ENCODE peak calls at places on chromosomes 3 and 15, in ten cellular contexts. J, S, N, I, U, K, O, P, W and H are unnamed samples.

GRCh38 chr3:77281721-77282120 is 241.8 kb downstream of the ROBO2 start:
- DNase-seq in W (no peak), N (no peak), U (no peak), J (no peak), P (no peak), K (no peak), S (no peak), I (no peak), O (no peak), H (no peak)

GRCh38 chr3:15107075-15107947 is 8.4 kb upstream of the RBSN start:
- DNase-seq in I (no peak), N (no peak), P (no peak), W (no peak), K (no peak), U (no peak), O (no peak), S (no peak), J (no peak), H (no peak)

GRCh38 chr3:129025108-129025507 is 24.0 kb downstream of the EFCC1 start:
- DNase-seq in J (no peak), I (peak), W (no peak), S (no peak), P (no peak), K (no peak), U (no peak), O (peak), N (no peak), H (no peak)

GRCh38 chr3:13391308-13391707 is 28.8 kb downstream of the NUP210 start:
- DNase-seq in K (peak), S (no peak), N (no peak), W (no peak), J (no peak), I (no peak), O (no peak), P (no peak), U (no peak), H (no peak)

GRCh38 chr15:64547275-64547674 is 86.9 kb downstream of the ZNF609 start:
- DNase-seq in J (no peak), W (no peak), U (no peak), O (no peak), N (no peak), S (no peak), I (no peak), K (no peak), P (no peak), H (no peak)

GRCh38 chr15:33440911-33441310 is 130.1 kb downstream of the RYR3 start:
- DNase-seq in N (no peak), I (no peak), P (no peak), K (no peak), O (no peak), S (no peak), W (no peak), U (no peak), J (no peak), H (no peak)

GRCh38 chr3:185145511-185145910 is 7.3 kb downstream of the C3orf70 start:
- DNase-seq in U (no peak), J (no peak), O (no peak), W (no peak), K (no peak), S (no peak), P (no peak), N (no peak), I (no peak), H (no peak)

GRCh38 chr3:43371494-43371893 is 85.2 kb downstream of the SNRK start:
- DNase-seq in S (no peak), I (no peak), K (no peak), J (no peak), P (no peak), O (no peak), W (no peak), U (no peak), N (no peak), H (no peak)

GRCh38 chr15:27828721-27829120 is 270.4 kb downstream of the OCA2 start:
- DNase-seq in U (no peak), W (no peak), P (no peak), J (no peak), N (no peak), O (no peak), I (no peak), S (no peak), K (no peak), H (no peak)

GRCh38 chr3:133853925-133854227 is 41.8 kb downstream of the RAB6B start:
- DNase-seq in N (no peak), I (no peak), U (no peak), J (no peak), O (no peak), S (no peak), W (no peak), K (no peak), P (no peak), H (no peak)

GRCh38 chr15:29668120-29668602 is 154.1 kb downstream of the TJP1 start:
- DNase-seq in N (peak), O (no peak), I (peak), P (no peak), U (peak), W (peak), J (peak), K (no peak), S (no peak), H (no peak)

GRCh38 chr3:112776000-112776399 is 70.7 kb downstream of the CD200R1L start:
- DNase-seq in S (no peak), O (no peak), U (no peak), I (no peak), J (no peak), P (no peak), K (no peak), N (no peak), W (no peak), H (no peak)

GRCh38 chr15:48066456-48066855 is 54.3 kb upstream of the SLC24A5 start:
- DNase-seq in J (no peak), O (no peak), K (no peak), S (no peak), U (no peak), N (no peak), W (no peak), P (no peak), I (no peak), H (no peak)

GRCh38 chr3:184186184-184186901 is at the start of gene ABCF3:
- DNase-seq in J (no peak), I (no peak), K (no peak), U (no peak), S (no peak), O (no peak), W (no peak), P (peak), N (peak), H (no peak)

GRCh38 chr15:88765212-88765611 is 38.0 kb upstream of the ACAN start:
- DNase-seq in S (no peak), K (no peak), J (no peak), N (no peak), W (no peak), U (no peak), I (no peak), P (no peak), O (no peak), H (no peak)

GRCh38 chr15:49521802-49522201 is 98.8 kb downstream of the FGF7 start:
- DNase-seq in W (no peak), P (no peak), K (no peak), J (no peak), S (no peak), O (no peak), N (no peak), U (no peak), I (no peak), H (no peak)

GRCh38 chr15:70505971-70506887 is 257.1 kb downstream of the UACA start:
- DNase-seq in O (no peak), N (no peak), U (no peak), P (no peak), I (no peak), K (no peak), S (no peak), J (no peak), W (no peak), H (no peak)

GRCh38 chr3:50525987-50526386 is 22.6 kb upstream of the CACNA2D2 start:
- DNase-seq in W (no peak), K (no peak), P (peak), N (no peak), I (peak), O (no peak), S (no peak), J (no peak), U (no peak), H (no peak)

GRCh38 chr3:45929042-45929679 is 14.1 kb upstream of the CXCR6 start:
- DNase-seq in K (peak), W (no peak), N (peak), S (no peak), O (no peak), P (no peak), I (peak), J (peak), U (no peak), H (no peak)

GRCh38 chr3:190314741-190315140 is 7.5 kb downstream of the CLDN1 start:
- DNase-seq in I (no peak), J (no peak), S (no peak), N (no peak), U (no peak), W (no peak), K (no peak), P (no peak), O (no peak), H (no peak)

GRCh38 chr3:48433472-48434118 is 3.7 kb upstream of the PLXNB1 start:
- DNase-seq in J (no peak), P (no peak), K (no peak), W (no peak), I (no peak), S (no peak), O (peak), U (no peak), N (no peak), H (no peak)

GRCh38 chr15:99282129-99282528 is 30.8 kb downstream of the LRRC28 start:
- DNase-seq in O (no peak), K (no peak), J (no peak), I (no peak), W (no peak), P (no peak), U (no peak), N (no peak), S (no peak), H (no peak)

GRCh38 chr3:46349484-46350261 is 4.2 kb upstream of the CCR2 start:
- DNase-seq in S (no peak), J (no peak), N (no peak), I (no peak), P (no peak), K (no peak), U (no peak), W (no peak), O (no peak), H (no peak)

GRCh38 chr3:42853739-42854302 is 21.9 kb downstream of the CYP8B1 start:
- DNase-seq in O (no peak), W (no peak), N (no peak), J (no peak), P (no peak), K (no peak), S (peak), I (no peak), U (no peak), H (no peak)

GRCh38 chr3:112770026-112770626 is 76.5 kb downstream of the CD200R1L start:
- DNase-seq in N (no peak), S (no peak), W (peak), K (no peak), I (peak), J (peak), U (no peak), P (peak), O (no peak), H (no peak)

GRCh38 chr3:127954642-127955041 is 39.6 kb downstream of the KBTBD12 start:
- DNase-seq in I (peak), K (no peak), P (peak), J (no peak), S (no peak), W (peak), N (no peak), U (no peak), O (no peak), H (no peak)

GRCh38 chr3:130991126-130991525 is 35.5 kb downstream of the ASTE1 start:
- DNase-seq in O (no peak), U (no peak), S (no peak), N (no peak), I (no peak), K (no peak), J (no peak), P (no peak), W (no peak), H (no peak)

GRCh38 chr3:25120666-25121065 is 307.4 kb upstream of the RARB start:
- DNase-seq in N (no peak), J (no peak), U (no peak), I (no peak), S (no peak), K (no peak), O (no peak), W (no peak), P (no peak), H (no peak)

GRCh38 chr15:99090011-99090699 is 14.7 kb upstream of the SYNM start:
- DNase-seq in N (no peak), P (no peak), O (no peak), J (no peak), K (no peak), U (no peak), I (no peak), S (peak), W (no peak), H (no peak)

GRCh38 chr3:194537732-194538247 is 51.0 kb upstream of the ATP13A3 start:
- DNase-seq in K (no peak), J (peak), U (no peak), S (no peak), N (no peak), O (no peak), P (no peak), W (no peak), I (no peak), H (no peak)

GRCh38 chr3:87575538-87575937 is 299.2 kb upstream of the POU1F1 start:
- DNase-seq in O (no peak), U (no peak), J (no peak), I (no peak), K (no peak), P (no peak), N (no peak), S (no peak), W (no peak), H (no peak)

GRCh38 chr15:65101418-65101890 is 13.5 kb downstream of the UBAP1L start:
- DNase-seq in K (no peak), O (peak), S (no peak), J (no peak), U (peak), I (peak), N (peak), P (peak), W (peak), H (no peak)

GRCh38 chr3:57803647-57804081 is 47.6 kb downstream of the SLMAP start:
- DNase-seq in I (no peak), W (peak), S (no peak), P (no peak), O (no peak), J (peak), U (no peak), N (no peak), K (no peak), H (no peak)

GRCh38 chr3:125593991-125594574 is 1.2 kb downstream of the OSBPL11 start:
- DNase-seq in I (no peak), S (no peak), O (no peak), N (no peak), U (no peak), J (no peak), K (no peak), W (no peak), P (no peak), H (no peak)

GRCh38 chr3:43477600-43477999 is 144.2 kb downstream of the ANO10 start:
- DNase-seq in U (no peak), S (no peak), K (peak), J (no peak), W (peak), I (peak), N (no peak), O (no peak), P (peak), H (no peak)